ENCODE peak calls at places on chromosomes 7 and 10, in six cellular contexts. One of them, this sample, is unnamed. For H3K4me1, the result is how much of the 10 kb centered on the place peaks cover.

GRCh38 chr10:824946-825345 is 106.6 kb downstream of the LARP4B start:
- DNase-seq in CD8-positive, alpha-beta T cell: no peak
- DNase-seq in fibroblast of lung: no peak
- DNase-seq in neuronal stem cell: no peak
- DNase-seq in heart right ventricle: no peak
- DNase-seq in left ventricle myocardium inferior: no peak
- DNase-seq in this sample: no peak

GRCh38 chr7:54542920-54543539 is 855 bp downstream of the VSTM2A start:
- DNase-seq in neuronal stem cell: peak
- DNase-seq in left ventricle myocardium inferior: no peak
- DNase-seq in heart right ventricle: no peak
- DNase-seq in fibroblast of lung: peak
- DNase-seq in CD8-positive, alpha-beta T cell: no peak
- DNase-seq in this sample: no peak

GRCh38 chr10:131311661-131312260 is at the start of gene TCERG1L:
- DNase-seq in fibroblast of lung: no peak
- DNase-seq in heart right ventricle: no peak
- DNase-seq in CD8-positive, alpha-beta T cell: no peak
- DNase-seq in left ventricle myocardium inferior: no peak
- DNase-seq in neuronal stem cell: peak
- DNase-seq in this sample: no peak

GRCh38 chr7:99013266-99014112 is 130.4 kb downstream of the SMURF1 start:
- DNase-seq in left ventricle myocardium inferior: no peak
- DNase-seq in heart right ventricle: no peak
- DNase-seq in fibroblast of lung: no peak
- DNase-seq in CD8-positive, alpha-beta T cell: no peak
- DNase-seq in neuronal stem cell: no peak
- DNase-seq in this sample: no peak

GRCh38 chr10:57952741-57953140 is 315.0 kb downstream of the IPMK start:
- DNase-seq in fibroblast of lung: peak
- DNase-seq in CD8-positive, alpha-beta T cell: no peak
- DNase-seq in left ventricle myocardium inferior: no peak
- DNase-seq in heart right ventricle: no peak
- DNase-seq in neuronal stem cell: no peak
- DNase-seq in this sample: no peak

GRCh38 chr10:116521424-116522305 is 24.1 kb upstream of the PNLIP start:
- DNase-seq in fibroblast of lung: peak
- DNase-seq in neuronal stem cell: peak
- DNase-seq in CD8-positive, alpha-beta T cell: no peak
- DNase-seq in heart right ventricle: no peak
- DNase-seq in left ventricle myocardium inferior: no peak
- DNase-seq in this sample: no peak

GRCh38 chr7:117068511-117069155 is 115.3 kb downstream of the ST7 start:
- DNase-seq in fibroblast of lung: no peak
- DNase-seq in neuronal stem cell: no peak
- DNase-seq in CD8-positive, alpha-beta T cell: no peak
- DNase-seq in heart right ventricle: no peak
- DNase-seq in left ventricle myocardium inferior: no peak
- DNase-seq in this sample: peak

GRCh38 chr7:824664-825063 is 7.6 kb upstream of the SUN1 start:
- DNase-seq in heart right ventricle: peak
- DNase-seq in fibroblast of lung: no peak
- DNase-seq in CD8-positive, alpha-beta T cell: no peak
- DNase-seq in left ventricle myocardium inferior: no peak
- DNase-seq in neuronal stem cell: no peak
- DNase-seq in this sample: no peak

GRCh38 chr10:131154306-131155025 is 157.1 kb downstream of the TCERG1L start:
- DNase-seq in fibroblast of lung: no peak
- DNase-seq in neuronal stem cell: no peak
- DNase-seq in CD8-positive, alpha-beta T cell: no peak
- DNase-seq in left ventricle myocardium inferior: no peak
- DNase-seq in heart right ventricle: no peak
- DNase-seq in this sample: peak

GRCh38 chr10:79595510-79595909 is 15.2 kb upstream of the SFTPA1 start:
- DNase-seq in heart right ventricle: no peak
- DNase-seq in CD8-positive, alpha-beta T cell: no peak
- DNase-seq in fibroblast of lung: no peak
- DNase-seq in neuronal stem cell: no peak
- DNase-seq in left ventricle myocardium inferior: no peak
- DNase-seq in this sample: no peak
- H3K4me1 ChIP-seq in heart right ventricle: under half
- H3K4me1 ChIP-seq in CD8-positive, alpha-beta T cell: under half
- H3K4me1 ChIP-seq in fibroblast of lung: under half
- H3K4me1 ChIP-seq in neuronal stem cell: under half
- H3K4me1 ChIP-seq in left ventricle myocardium inferior: under half
- H3K4me1 ChIP-seq in this sample: under half

GRCh38 chr7:23450518-23450917 is 19.8 kb downstream of the IGF2BP3 start:
- DNase-seq in heart right ventricle: no peak
- DNase-seq in fibroblast of lung: no peak
- DNase-seq in left ventricle myocardium inferior: no peak
- DNase-seq in CD8-positive, alpha-beta T cell: no peak
- DNase-seq in neuronal stem cell: no peak
- DNase-seq in this sample: no peak

GRCh38 chr7:23443974-23444373 is 26.3 kb downstream of the IGF2BP3 start:
- DNase-seq in neuronal stem cell: no peak
- DNase-seq in left ventricle myocardium inferior: no peak
- DNase-seq in CD8-positive, alpha-beta T cell: no peak
- DNase-seq in fibroblast of lung: no peak
- DNase-seq in heart right ventricle: no peak
- DNase-seq in this sample: no peak

GRCh38 chr7:23449941-23450340 is 20.4 kb downstream of the IGF2BP3 start:
- DNase-seq in CD8-positive, alpha-beta T cell: no peak
- DNase-seq in heart right ventricle: no peak
- DNase-seq in fibroblast of lung: no peak
- DNase-seq in left ventricle myocardium inferior: no peak
- DNase-seq in neuronal stem cell: no peak
- DNase-seq in this sample: no peak

GRCh38 chr7:23445326-23445725 is 25.0 kb downstream of the IGF2BP3 start:
- DNase-seq in heart right ventricle: no peak
- DNase-seq in CD8-positive, alpha-beta T cell: no peak
- DNase-seq in neuronal stem cell: no peak
- DNase-seq in left ventricle myocardium inferior: no peak
- DNase-seq in fibroblast of lung: no peak
- DNase-seq in this sample: no peak
- H3K4me1 ChIP-seq in heart right ventricle: under half
- H3K4me1 ChIP-seq in CD8-positive, alpha-beta T cell: under half
- H3K4me1 ChIP-seq in neuronal stem cell: under half
- H3K4me1 ChIP-seq in left ventricle myocardium inferior: under half
- H3K4me1 ChIP-seq in fibroblast of lung: under half
- H3K4me1 ChIP-seq in this sample: under half

DNA sequence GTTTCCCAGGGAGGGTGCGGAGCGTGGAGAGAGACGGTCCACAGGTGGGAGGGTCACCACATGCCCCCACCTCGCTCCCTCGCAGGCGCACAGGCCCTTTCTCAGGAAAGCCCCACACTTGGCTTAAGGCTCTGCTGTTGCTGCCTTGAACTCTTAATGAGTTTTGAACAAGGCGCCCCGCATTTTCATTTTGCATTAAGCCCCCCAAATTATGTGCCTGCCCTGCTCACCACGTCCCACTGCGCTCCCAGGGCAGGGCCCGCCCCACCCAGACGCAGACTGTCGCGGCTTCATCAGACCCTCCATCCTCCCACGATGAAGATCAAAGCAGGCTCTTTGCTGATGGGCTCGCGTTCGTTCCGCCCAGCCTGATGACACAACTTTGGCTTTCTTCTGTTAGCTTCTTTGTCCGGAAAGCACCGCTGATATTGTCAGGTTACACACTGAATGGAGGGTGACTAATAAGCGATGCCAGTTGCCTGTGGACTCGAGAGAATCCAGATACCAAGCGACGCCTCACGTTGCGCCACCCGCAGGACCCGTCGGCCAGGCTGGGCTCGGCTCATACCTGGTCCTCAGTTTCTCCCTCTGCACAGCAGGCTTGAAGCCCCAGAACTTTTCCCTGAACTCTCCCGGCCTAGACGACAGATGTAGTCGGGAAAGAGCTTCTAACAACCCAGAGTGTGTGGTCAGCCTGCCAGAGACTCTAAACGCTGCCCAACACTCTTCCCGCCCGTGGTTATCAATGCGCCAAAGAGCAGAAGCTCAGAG is 9.5 kb downstream of the CALML3 start:
- DNase-seq in left ventricle myocardium inferior: no peak
- DNase-seq in CD8-positive, alpha-beta T cell: no peak
- DNase-seq in heart right ventricle: no peak
- DNase-seq in fibroblast of lung: no peak
- DNase-seq in neuronal stem cell: no peak
- DNase-seq in this sample: peak
- H3K4me1 ChIP-seq in left ventricle myocardium inferior: under half
- H3K4me1 ChIP-seq in CD8-positive, alpha-beta T cell: under half
- H3K4me1 ChIP-seq in heart right ventricle: under half
- H3K4me1 ChIP-seq in fibroblast of lung: under half
- H3K4me1 ChIP-seq in neuronal stem cell: under half
- H3K4me1 ChIP-seq in this sample: under half

DNA sequence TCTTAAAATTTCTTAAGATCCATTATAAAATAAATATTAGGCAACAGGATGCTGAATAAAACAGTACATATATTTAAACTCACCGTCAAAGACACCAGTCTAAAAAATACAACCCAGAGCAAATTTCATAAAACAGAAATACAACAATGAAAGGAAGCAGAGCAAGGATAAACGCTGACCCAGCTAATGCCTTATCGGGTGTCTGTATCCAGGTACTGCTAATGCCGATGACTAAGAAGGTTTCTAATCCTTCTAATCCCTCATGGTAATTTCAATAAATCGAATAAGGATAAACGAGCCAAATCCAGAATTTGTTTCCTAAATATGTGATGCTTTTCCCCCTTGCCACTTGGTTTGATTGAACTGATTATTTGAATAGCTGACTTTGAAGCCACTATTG is 1.7 kb downstream of the HYCC1 start:
- DNase-seq in left ventricle myocardium inferior: no peak
- DNase-seq in fibroblast of lung: no peak
- DNase-seq in heart right ventricle: no peak
- DNase-seq in CD8-positive, alpha-beta T cell: no peak
- DNase-seq in neuronal stem cell: no peak
- DNase-seq in this sample: no peak
- H3K4me1 ChIP-seq in left ventricle myocardium inferior: half or more
- H3K4me1 ChIP-seq in fibroblast of lung: under half
- H3K4me1 ChIP-seq in heart right ventricle: under half
- H3K4me1 ChIP-seq in CD8-positive, alpha-beta T cell: under half
- H3K4me1 ChIP-seq in neuronal stem cell: under half
- H3K4me1 ChIP-seq in this sample: half or more

GRCh38 chr7:100208911-100209408 is 10.8 kb upstream of the PVRIG start:
- DNase-seq in heart right ventricle: no peak
- DNase-seq in CD8-positive, alpha-beta T cell: no peak
- DNase-seq in neuronal stem cell: no peak
- DNase-seq in fibroblast of lung: no peak
- DNase-seq in left ventricle myocardium inferior: no peak
- DNase-seq in this sample: no peak
- H3K4me1 ChIP-seq in heart right ventricle: under half
- H3K4me1 ChIP-seq in CD8-positive, alpha-beta T cell: half or more
- H3K4me1 ChIP-seq in neuronal stem cell: under half
- H3K4me1 ChIP-seq in fibroblast of lung: under half
- H3K4me1 ChIP-seq in left ventricle myocardium inferior: under half
- H3K4me1 ChIP-seq in this sample: under half

DNA sequence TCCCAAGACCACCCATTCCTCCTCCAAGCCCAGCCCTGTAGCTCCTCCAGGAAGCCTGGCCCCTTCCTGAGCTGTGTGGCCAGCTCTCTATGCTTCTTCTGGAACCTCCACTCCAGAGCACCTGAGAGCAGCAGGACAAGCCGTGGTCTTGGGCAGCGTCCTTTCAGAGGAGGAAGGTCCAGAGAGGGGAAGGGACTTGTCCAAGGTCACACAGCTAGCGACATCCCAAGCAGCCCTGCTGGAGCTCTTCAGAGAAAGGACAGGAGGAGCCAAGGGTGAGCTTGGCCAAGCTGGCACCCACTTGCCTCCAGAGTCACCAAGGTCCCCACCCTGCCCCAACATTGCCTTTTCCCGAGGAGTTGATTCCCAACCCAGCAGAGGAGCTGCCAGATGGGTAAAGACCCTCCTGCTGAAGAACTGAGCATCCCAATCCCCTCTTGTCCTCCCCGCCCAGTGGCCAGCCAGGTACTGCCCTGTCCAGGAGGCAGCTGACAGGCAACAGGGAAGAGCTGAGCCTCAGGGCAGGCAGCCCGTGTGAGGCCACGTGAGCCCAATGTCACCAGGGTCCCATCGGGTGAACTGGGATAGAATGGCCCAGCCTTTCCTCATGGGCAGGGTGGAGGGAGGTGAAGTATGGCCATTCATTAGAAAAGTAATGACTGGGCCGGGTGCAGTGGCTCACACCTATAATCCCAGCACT is 46.2 kb downstream of the UNC5B start:
- DNase-seq in fibroblast of lung: no peak
- DNase-seq in left ventricle myocardium inferior: no peak
- DNase-seq in neuronal stem cell: no peak
- DNase-seq in CD8-positive, alpha-beta T cell: no peak
- DNase-seq in heart right ventricle: no peak
- DNase-seq in this sample: no peak
- H3K4me1 ChIP-seq in fibroblast of lung: under half
- H3K4me1 ChIP-seq in left ventricle myocardium inferior: half or more
- H3K4me1 ChIP-seq in neuronal stem cell: under half
- H3K4me1 ChIP-seq in CD8-positive, alpha-beta T cell: under half
- H3K4me1 ChIP-seq in heart right ventricle: half or more
- H3K4me1 ChIP-seq in this sample: under half

GRCh38 chr10:119346063-119346835 is 138.9 kb downstream of the GRK5 start:
- DNase-seq in left ventricle myocardium inferior: peak
- DNase-seq in CD8-positive, alpha-beta T cell: no peak
- DNase-seq in heart right ventricle: peak
- DNase-seq in fibroblast of lung: no peak
- DNase-seq in neuronal stem cell: no peak
- DNase-seq in this sample: no peak
- H3K4me1 ChIP-seq in left ventricle myocardium inferior: half or more
- H3K4me1 ChIP-seq in CD8-positive, alpha-beta T cell: under half
- H3K4me1 ChIP-seq in heart right ventricle: half or more
- H3K4me1 ChIP-seq in fibroblast of lung: under half
- H3K4me1 ChIP-seq in neuronal stem cell: under half
- H3K4me1 ChIP-seq in this sample: under half